ENCODE peak calls at places on chromosomes 12 and 14, in eight cellular contexts. One of them, this sample, is unnamed.

GRCh38 chr12:68529466-68529865 is 81.2 kb upstream of the RAP1B start:
- DNase-seq in cardiac muscle cell: no peak
- DNase-seq in body of pancreas: no peak
- DNase-seq in transverse colon: no peak
- DNase-seq in kidney epithelial cell: no peak
- DNase-seq in IMR-90: no peak
- DNase-seq in tibial artery: no peak
- DNase-seq in CD8-positive, alpha-beta T cell: no peak
- DNase-seq in this sample: no peak

GRCh38 chr12:3035815-3036702 is 41.1 kb upstream of the TSPAN9 start:
- DNase-seq in cardiac muscle cell: peak; percentile 32
- DNase-seq in body of pancreas: no peak
- DNase-seq in transverse colon: no peak
- DNase-seq in kidney epithelial cell: no peak
- DNase-seq in IMR-90: peak; percentile 21
- DNase-seq in tibial artery: no peak
- DNase-seq in CD8-positive, alpha-beta T cell: no peak
- DNase-seq in this sample: no peak

GRCh38 chr12:124862768-124863408 is 776 bp downstream of the SCARB1 start:
- DNase-seq in cardiac muscle cell: no peak
- DNase-seq in body of pancreas: peak; percentile 47
- DNase-seq in transverse colon: peak; percentile 37
- DNase-seq in kidney epithelial cell: no peak
- DNase-seq in IMR-90: no peak
- DNase-seq in tibial artery: no peak
- DNase-seq in CD8-positive, alpha-beta T cell: no peak
- DNase-seq in this sample: no peak

GRCh38 chr12:49946497-49946896 is 4.0 kb upstream of the AQP2 start:
- DNase-seq in cardiac muscle cell: no peak
- DNase-seq in body of pancreas: no peak
- DNase-seq in transverse colon: no peak
- DNase-seq in kidney epithelial cell: no peak
- DNase-seq in IMR-90: no peak
- DNase-seq in tibial artery: no peak
- DNase-seq in CD8-positive, alpha-beta T cell: no peak
- DNase-seq in this sample: no peak

GRCh38 chr14:77574446-77575125 is 41.9 kb downstream of the SPTLC2 start:
- DNase-seq in cardiac muscle cell: no peak
- DNase-seq in body of pancreas: no peak
- DNase-seq in transverse colon: no peak
- DNase-seq in kidney epithelial cell: no peak
- DNase-seq in IMR-90: peak; percentile 76
- DNase-seq in tibial artery: no peak
- DNase-seq in CD8-positive, alpha-beta T cell: no peak
- DNase-seq in this sample: no peak

GRCh38 chr12:16613199-16613598 is 7.2 kb upstream of the LMO3 start:
- DNase-seq in cardiac muscle cell: peak; percentile 31
- DNase-seq in body of pancreas: no peak
- DNase-seq in transverse colon: no peak
- DNase-seq in kidney epithelial cell: no peak
- DNase-seq in IMR-90: peak; percentile 15
- DNase-seq in tibial artery: no peak
- DNase-seq in CD8-positive, alpha-beta T cell: no peak
- DNase-seq in this sample: no peak

GRCh38 chr12:117037296-117038022 is 61.8 kb downstream of the TESC start:
- DNase-seq in cardiac muscle cell: no peak
- DNase-seq in body of pancreas: peak; percentile 24
- DNase-seq in transverse colon: no peak
- DNase-seq in kidney epithelial cell: no peak
- DNase-seq in IMR-90: peak; percentile 18
- DNase-seq in tibial artery: no peak
- DNase-seq in CD8-positive, alpha-beta T cell: no peak
- DNase-seq in this sample: no peak

GRCh38 chr14:89254201-89254919 is 162.7 kb downstream of the FOXN3 start:
- DNase-seq in cardiac muscle cell: no peak
- DNase-seq in body of pancreas: no peak
- DNase-seq in transverse colon: no peak
- DNase-seq in kidney epithelial cell: no peak
- DNase-seq in IMR-90: no peak
- DNase-seq in tibial artery: no peak
- DNase-seq in CD8-positive, alpha-beta T cell: no peak
- DNase-seq in this sample: no peak

GRCh38 chr12:101407054-101407437 is 526 bp downstream of the ARL1 start:
- DNase-seq in cardiac muscle cell: no peak
- DNase-seq in body of pancreas: no peak
- DNase-seq in transverse colon: no peak
- DNase-seq in kidney epithelial cell: no peak
- DNase-seq in IMR-90: no peak
- DNase-seq in tibial artery: peak; percentile 67
- DNase-seq in CD8-positive, alpha-beta T cell: no peak
- DNase-seq in this sample: no peak

GRCh38 chr14:33564774-33565630 is 385.9 kb downstream of the EGLN3 start:
- DNase-seq in cardiac muscle cell: peak; percentile 75
- DNase-seq in body of pancreas: no peak
- DNase-seq in transverse colon: no peak
- DNase-seq in kidney epithelial cell: peak; percentile 86
- DNase-seq in IMR-90: peak; percentile 10
- DNase-seq in tibial artery: no peak
- DNase-seq in CD8-positive, alpha-beta T cell: no peak
- DNase-seq in this sample: no peak

GRCh38 chr12:19273482-19274330 is 144.2 kb downstream of the PLEKHA5 start:
- DNase-seq in cardiac muscle cell: peak; percentile 98
- DNase-seq in body of pancreas: peak; percentile 74
- DNase-seq in transverse colon: peak; percentile 44
- DNase-seq in kidney epithelial cell: peak; percentile 92
- DNase-seq in IMR-90: peak; percentile 97
- DNase-seq in tibial artery: peak; percentile 79
- DNase-seq in CD8-positive, alpha-beta T cell: peak; percentile 71
- DNase-seq in this sample: peak; percentile 92

GRCh38 chr14:90624228-90624627 is 192.0 kb downstream of the TTC7B start:
- DNase-seq in cardiac muscle cell: no peak
- DNase-seq in body of pancreas: no peak
- DNase-seq in transverse colon: no peak
- DNase-seq in kidney epithelial cell: peak; percentile 41
- DNase-seq in IMR-90: peak; percentile 62
- DNase-seq in tibial artery: peak; percentile 73
- DNase-seq in CD8-positive, alpha-beta T cell: no peak
- DNase-seq in this sample: no peak

GRCh38 chr12:104710940-104711725 is 247.0 kb downstream of the SLC41A2 start:
- DNase-seq in cardiac muscle cell: peak; percentile 89
- DNase-seq in body of pancreas: no peak
- DNase-seq in transverse colon: no peak
- DNase-seq in kidney epithelial cell: no peak
- DNase-seq in IMR-90: peak; percentile 76
- DNase-seq in tibial artery: no peak
- DNase-seq in CD8-positive, alpha-beta T cell: no peak
- DNase-seq in this sample: peak; percentile 85

GRCh38 chr12:47712171-47712570 is 6.3 kb upstream of the RPAP3 start:
- DNase-seq in cardiac muscle cell: no peak
- DNase-seq in body of pancreas: no peak
- DNase-seq in transverse colon: no peak
- DNase-seq in kidney epithelial cell: no peak
- DNase-seq in IMR-90: no peak
- DNase-seq in tibial artery: no peak
- DNase-seq in CD8-positive, alpha-beta T cell: no peak
- DNase-seq in this sample: no peak

GRCh38 chr12:5509557-5509956 is 77.6 kb downstream of the NTF3 start:
- DNase-seq in cardiac muscle cell: no peak
- DNase-seq in body of pancreas: no peak
- DNase-seq in transverse colon: no peak
- DNase-seq in kidney epithelial cell: no peak
- DNase-seq in IMR-90: no peak
- DNase-seq in tibial artery: no peak
- DNase-seq in CD8-positive, alpha-beta T cell: no peak
- DNase-seq in this sample: no peak

GRCh38 chr12:5507536-5507935 is 75.6 kb downstream of the NTF3 start:
- DNase-seq in cardiac muscle cell: no peak
- DNase-seq in body of pancreas: no peak
- DNase-seq in transverse colon: no peak
- DNase-seq in kidney epithelial cell: no peak
- DNase-seq in IMR-90: peak; percentile 59
- DNase-seq in tibial artery: no peak
- DNase-seq in CD8-positive, alpha-beta T cell: no peak
- DNase-seq in this sample: no peak

GRCh38 chr12:5506821-5507231 is 74.9 kb downstream of the NTF3 start:
- DNase-seq in cardiac muscle cell: no peak
- DNase-seq in body of pancreas: no peak
- DNase-seq in transverse colon: no peak
- DNase-seq in kidney epithelial cell: no peak
- DNase-seq in IMR-90: no peak
- DNase-seq in tibial artery: no peak
- DNase-seq in CD8-positive, alpha-beta T cell: no peak
- DNase-seq in this sample: no peak

GRCh38 chr12:5509122-5509521 is 77.2 kb downstream of the NTF3 start:
- DNase-seq in cardiac muscle cell: no peak
- DNase-seq in body of pancreas: no peak
- DNase-seq in transverse colon: no peak
- DNase-seq in kidney epithelial cell: no peak
- DNase-seq in IMR-90: no peak
- DNase-seq in tibial artery: no peak
- DNase-seq in CD8-positive, alpha-beta T cell: no peak
- DNase-seq in this sample: no peak

GRCh38 chr12:5507944-5508343 is 76.0 kb downstream of the NTF3 start:
- DNase-seq in cardiac muscle cell: no peak
- DNase-seq in body of pancreas: no peak
- DNase-seq in transverse colon: no peak
- DNase-seq in kidney epithelial cell: no peak
- DNase-seq in IMR-90: no peak
- DNase-seq in tibial artery: no peak
- DNase-seq in CD8-positive, alpha-beta T cell: no peak
- DNase-seq in this sample: no peak
- H3K36me3 ChIP-seq in cardiac muscle cell: no peaks in the 10 kb centered on the region
- H3K36me3 ChIP-seq in body of pancreas: no peaks in the 10 kb centered on the region
- H3K36me3 ChIP-seq in transverse colon: no peaks in the 10 kb centered on the region
- H3K36me3 ChIP-seq in kidney epithelial cell: no peaks in the 10 kb centered on the region
- H3K36me3 ChIP-seq in IMR-90: peaks cover 3% of the 10 kb centered on the region
- H3K36me3 ChIP-seq in tibial artery: no peaks in the 10 kb centered on the region
- H3K36me3 ChIP-seq in CD8-positive, alpha-beta T cell: no peaks in the 10 kb centered on the region
- H3K36me3 ChIP-seq in this sample: no peaks in the 10 kb centered on the region

GRCh38 chr14:36975834-36976233 is 196.6 kb downstream of the SLC25A21 start:
- DNase-seq in cardiac muscle cell: no peak
- DNase-seq in body of pancreas: no peak
- DNase-seq in transverse colon: no peak
- DNase-seq in kidney epithelial cell: no peak
- DNase-seq in IMR-90: peak; percentile 25
- DNase-seq in tibial artery: no peak
- DNase-seq in CD8-positive, alpha-beta T cell: no peak
- DNase-seq in this sample: no peak
- TF ChIP-seq CTCF in cardiac muscle cell: no peak
- TF ChIP-seq CTCF in body of pancreas: no peak
- TF ChIP-seq CTCF in transverse colon: no peak
- TF ChIP-seq CTCF in kidney epithelial cell: no peak
- TF ChIP-seq CTCF in IMR-90: no peak
- TF ChIP-seq CTCF in tibial artery: no peak
- TF ChIP-seq CTCF in CD8-positive, alpha-beta T cell: no peak
- TF ChIP-seq CTCF in this sample: no peak

GRCh38 chr14:60515244-60515695 is 6.3 kb downstream of the SIX6 start:
- DNase-seq in cardiac muscle cell: no peak
- DNase-seq in body of pancreas: no peak
- DNase-seq in transverse colon: no peak
- DNase-seq in kidney epithelial cell: no peak
- DNase-seq in IMR-90: no peak
- DNase-seq in tibial artery: no peak
- DNase-seq in CD8-positive, alpha-beta T cell: no peak
- DNase-seq in this sample: no peak
- H3K4me3 ChIP-seq in cardiac muscle cell: peak overlapping the region; percentile 33
- H3K4me3 ChIP-seq in body of pancreas: no peak overlapping the region
- H3K4me3 ChIP-seq in transverse colon: no peak overlapping the region
- H3K4me3 ChIP-seq in kidney epithelial cell: no peak overlapping the region
- H3K4me3 ChIP-seq in IMR-90: no peak overlapping the region
- H3K4me3 ChIP-seq in tibial artery: peak overlapping the region; percentile 35
- H3K4me3 ChIP-seq in CD8-positive, alpha-beta T cell: no peak overlapping the region
- H3K4me3 ChIP-seq in this sample: no peak overlapping the region

GRCh38 chr12:57823908-57824640 is 5.5 kb upstream of the AVIL start:
- DNase-seq in cardiac muscle cell: no peak
- DNase-seq in body of pancreas: no peak
- DNase-seq in transverse colon: no peak
- DNase-seq in kidney epithelial cell: no peak
- DNase-seq in IMR-90: no peak
- DNase-seq in tibial artery: no peak
- DNase-seq in CD8-positive, alpha-beta T cell: no peak
- DNase-seq in this sample: no peak

GRCh38 chr12:57826400-57826799 is 7.9 kb upstream of the AVIL start:
- DNase-seq in cardiac muscle cell: no peak
- DNase-seq in body of pancreas: no peak
- DNase-seq in transverse colon: no peak
- DNase-seq in kidney epithelial cell: no peak
- DNase-seq in IMR-90: no peak
- DNase-seq in tibial artery: no peak
- DNase-seq in CD8-positive, alpha-beta T cell: no peak
- DNase-seq in this sample: no peak

GRCh38 chr12:57826966-57827365 is 8.4 kb upstream of the AVIL start:
- DNase-seq in cardiac muscle cell: no peak
- DNase-seq in body of pancreas: no peak
- DNase-seq in transverse colon: no peak
- DNase-seq in kidney epithelial cell: no peak
- DNase-seq in IMR-90: no peak
- DNase-seq in tibial artery: no peak
- DNase-seq in CD8-positive, alpha-beta T cell: no peak
- DNase-seq in this sample: no peak

GRCh38 chr12:57823131-57823907 is 4.8 kb upstream of the AVIL start:
- DNase-seq in cardiac muscle cell: no peak
- DNase-seq in body of pancreas: no peak
- DNase-seq in transverse colon: no peak
- DNase-seq in kidney epithelial cell: no peak
- DNase-seq in IMR-90: no peak
- DNase-seq in tibial artery: no peak
- DNase-seq in CD8-positive, alpha-beta T cell: no peak
- DNase-seq in this sample: no peak

DNA sequence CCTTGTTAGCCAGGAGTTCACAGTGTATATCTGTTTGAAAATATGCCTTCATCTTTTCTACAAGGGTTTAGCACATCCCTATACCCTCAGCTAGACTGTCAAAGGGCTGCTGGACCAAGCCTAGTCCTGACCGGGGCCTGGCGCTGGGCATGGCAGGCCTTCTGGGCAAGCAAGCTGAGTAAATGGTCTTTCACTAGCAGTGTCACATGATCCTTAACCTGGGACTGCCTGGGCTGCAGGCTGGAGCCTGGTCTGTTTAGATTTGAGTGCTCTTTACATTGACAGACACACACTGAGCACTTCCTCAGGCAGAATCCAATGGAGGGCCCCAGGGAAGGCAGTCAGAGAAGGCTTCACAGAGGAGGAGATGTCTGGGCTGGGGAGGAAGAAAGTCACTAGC is 6.9 kb upstream of the AVIL start:
- DNase-seq in cardiac muscle cell: no peak
- DNase-seq in body of pancreas: no peak
- DNase-seq in transverse colon: no peak
- DNase-seq in kidney epithelial cell: no peak
- DNase-seq in IMR-90: no peak
- DNase-seq in tibial artery: no peak
- DNase-seq in CD8-positive, alpha-beta T cell: no peak
- DNase-seq in this sample: no peak
- H3K36me3 ChIP-seq in cardiac muscle cell: peaks cover 69% of the 10 kb centered on the region
- H3K36me3 ChIP-seq in body of pancreas: peaks cover 70% of the 10 kb centered on the region
- H3K36me3 ChIP-seq in transverse colon: no peaks in the 10 kb centered on the region
- H3K36me3 ChIP-seq in kidney epithelial cell: peaks cover 16% of the 10 kb centered on the region
- H3K36me3 ChIP-seq in IMR-90: peaks cover 85% of the 10 kb centered on the region
- H3K36me3 ChIP-seq in tibial artery: peaks cover 89% of the 10 kb centered on the region
- H3K36me3 ChIP-seq in CD8-positive, alpha-beta T cell: peaks cover 81% of the 10 kb centered on the region
- H3K36me3 ChIP-seq in this sample: peaks cover 63% of the 10 kb centered on the region

GRCh38 chr12:113837528-113838296 is 128.4 kb downstream of the RBM19 start:
- DNase-seq in cardiac muscle cell: no peak
- DNase-seq in body of pancreas: no peak
- DNase-seq in transverse colon: no peak
- DNase-seq in kidney epithelial cell: no peak
- DNase-seq in IMR-90: no peak
- DNase-seq in tibial artery: no peak
- DNase-seq in CD8-positive, alpha-beta T cell: no peak
- DNase-seq in this sample: no peak
- TF ChIP-seq CTCF in cardiac muscle cell: peak; percentile 30
- TF ChIP-seq CTCF in body of pancreas: no peak
- TF ChIP-seq CTCF in transverse colon: no peak
- TF ChIP-seq CTCF in kidney epithelial cell: peak; percentile 29
- TF ChIP-seq CTCF in IMR-90: peak; percentile 20
- TF ChIP-seq CTCF in tibial artery: no peak
- TF ChIP-seq CTCF in CD8-positive, alpha-beta T cell: no peak
- TF ChIP-seq CTCF in this sample: peak; percentile 10

This sample was measured in BJ.